ENCODE peak calls at places on chromosomes 7 and 10, in five cellular contexts. G is CD8-positive, alpha-beta memory T cell; R is ELF-1; C is naive thymus-derived CD8-positive, alpha-beta T cell; D is HEK293T. T is an unnamed sample.

GRCh38 chr7:4830176-4830575 is 31.7 kb downstream of the PAPOLB start:
- DNase-seq in G (peak; percentile 26), R (peak; percentile 89), C (peak; percentile 58), D (peak; percentile 72), T (peak; percentile 93)

GRCh38 chr7:145643981-145644380 is 472.6 kb upstream of the CNTNAP2 start:
- DNase-seq in G (no peak), R (no peak), C (no peak), D (no peak), T (no peak)

GRCh38 chr10:21431799-21432198 is 93.7 kb downstream of the SKIDA1 start:
- DNase-seq in G (no peak), R (no peak), C (no peak), D (no peak), T (no peak)

GRCh38 chr10:89458289-89458688 is 43.9 kb downstream of the IFIT5 start:
- DNase-seq in G (no peak), R (no peak), C (no peak), D (no peak), T (no peak)

GRCh38 chr10:99834410-99834809 is 52.0 kb downstream of the ABCC2 start:
- DNase-seq in G (no peak), R (no peak), C (no peak), D (no peak), T (no peak)

GRCh38 chr10:49606981-49607535 is 3.1 kb upstream of the SLC18A3 start:
- DNase-seq in G (peak; percentile 35), R (peak; percentile 90), C (peak; percentile 64), D (peak; percentile 83), T (no peak)

GRCh38 chr10:8398771-8399170 is 344.3 kb downstream of the GATA3 start:
- DNase-seq in G (no peak), R (no peak), C (no peak), D (no peak), T (no peak)

GRCh38 chr7:79175390-79175789 is 278.1 kb downstream of the MAGI2 start:
- DNase-seq in G (no peak), R (no peak), C (no peak), D (no peak), T (no peak)

GRCh38 chr10:29174389-29174788 is 114.5 kb upstream of the LYZL1 start:
- DNase-seq in G (no peak), R (no peak), C (no peak), D (no peak), T (no peak)

GRCh38 chr10:109982123-109982522 is 25.7 kb upstream of the ADD3 start:
- DNase-seq in G (no peak), R (no peak), C (no peak), D (no peak), T (no peak)

GRCh38 chr10:28077889-28078288 is 79.0 kb upstream of the ODAD2 start:
- DNase-seq in G (no peak), R (no peak), C (no peak), D (no peak), T (no peak)

GRCh38 chr10:77602231-77602912 is 35.2 kb downstream of the KCNMA1 start:
- DNase-seq in G (no peak), R (no peak), C (no peak), D (no peak), T (no peak)

GRCh38 chr10:5945561-5946418 is 31.6 kb downstream of the IL15RA start:
- DNase-seq in G (no peak), R (peak; percentile 45), C (no peak), D (no peak), T (no peak)

GRCh38 chr7:151960449-151960848 is 4.2 kb downstream of the GALNTL5 start:
- DNase-seq in G (no peak), R (no peak), C (no peak), D (no peak), T (no peak)

GRCh38 chr7:23462846-23463245 is 7.4 kb downstream of the IGF2BP3 start:
- DNase-seq in G (no peak), R (no peak), C (no peak), D (peak; percentile 14), T (no peak)

GRCh38 chr10:121195524-121195910 is 344.4 kb downstream of the WDR11 start:
- DNase-seq in G (no peak), R (no peak), C (no peak), D (no peak), T (no peak)

GRCh38 chr10:75294518-75294865 is 58.7 kb upstream of the COMTD1 start:
- DNase-seq in G (no peak), R (no peak), C (no peak), D (peak; percentile 50), T (peak; percentile 81)

GRCh38 chr7:100166317-100166940 is 2.0 kb downstream of the GAL3ST4 start:
- DNase-seq in G (no peak), R (no peak), C (peak; percentile 62), D (no peak), T (no peak)

GRCh38 chr7:50085344-50085743 is 7.7 kb downstream of the ZPBP start:
- DNase-seq in G (no peak), R (peak; percentile 21), C (no peak), D (no peak), T (no peak)

GRCh38 chr7:1842321-1843221 is 172.5 kb downstream of the ELFN1 start:
- DNase-seq in G (no peak), R (peak; percentile 60), C (no peak), D (no peak), T (peak; percentile 79)

GRCh38 chr7:81887098-81887497 is 117.3 kb upstream of the HGF start:
- DNase-seq in G (no peak), R (no peak), C (no peak), D (no peak), T (no peak)